ENCODE peak calls at places on chromosomes 12 and 14, in eight cellular contexts. M is A549, U is K562, Y is psoas muscle, V is mucosa of descending colon, R is endothelial cell of umbilical vein, L is lower leg skin, A is coronary artery. T is an unnamed sample.
A peak's percentile ranks its signal among the peaks of the same experiment; 100 is the strongest.

GRCh38 chr14:24243336-24243836 is 963 bp upstream of the TINF2 start:
- DNase-seq in M (no peak), U (peak; percentile 48), Y (peak; percentile 64), V (no peak), R (no peak), L (no peak), A (peak; percentile 75), T (peak; percentile 25)

GRCh38 chr12:17511369-17511768 is 578.6 kb downstream of the RERGL start:
- DNase-seq in M (peak; percentile 6), U (no peak), Y (no peak), V (no peak), R (no peak), L (no peak), A (no peak), T (no peak)

GRCh38 chr14:92564361-92565039 is 50.9 kb downstream of the RIN3 start:
- DNase-seq in M (no peak), U (no peak), Y (peak; percentile 56), V (no peak), R (no peak), L (no peak), A (no peak), T (no peak)

GRCh38 chr12:107437954-107438353 is 247.6 kb upstream of the PWP1 start:
- DNase-seq in M (no peak), U (no peak), Y (no peak), V (no peak), R (no peak), L (no peak), A (no peak), T (no peak)

GRCh38 chr12:17609152-17609551 is 480.8 kb downstream of the RERGL start:
- DNase-seq in M (no peak), U (no peak), Y (no peak), V (no peak), R (no peak), L (no peak), A (no peak), T (no peak)

GRCh38 chr12:7091660-7092228 is 501 bp downstream of the C1R start:
- DNase-seq in M (no peak), U (no peak), Y (peak; percentile 69), V (no peak), R (no peak), L (no peak), A (peak; percentile 85), T (no peak)

GRCh38 chr12:54300732-54301427 is at the start of gene NFE2:
- DNase-seq in M (peak; percentile 63), U (peak; percentile 94), Y (peak; percentile 74), V (peak; percentile 72), R (no peak), L (no peak), A (no peak), T (peak; percentile 74)

GRCh38 chr14:32028599-32028998 is 48.5 kb upstream of the ARHGAP5 start:
- DNase-seq in M (no peak), U (no peak), Y (no peak), V (no peak), R (no peak), L (no peak), A (no peak), T (no peak)

GRCh38 chr12:132208153-132208823 is 64.0 kb downstream of the NOC4L start:
- DNase-seq in M (no peak), U (no peak), Y (no peak), V (no peak), R (no peak), L (no peak), A (no peak), T (no peak)

GRCh38 chr12:132211326-132211725 is 67.1 kb downstream of the NOC4L start:
- DNase-seq in M (no peak), U (no peak), Y (no peak), V (no peak), R (no peak), L (no peak), A (no peak), T (no peak)

GRCh38 chr12:132209654-132210222 is 65.5 kb downstream of the NOC4L start:
- DNase-seq in M (no peak), U (no peak), Y (no peak), V (no peak), R (no peak), L (no peak), A (no peak), T (no peak)

GRCh38 chr12:132211811-132212210 is 67.6 kb downstream of the NOC4L start:
- DNase-seq in M (no peak), U (no peak), Y (no peak), V (no peak), R (no peak), L (no peak), A (no peak), T (no peak)

DNA sequence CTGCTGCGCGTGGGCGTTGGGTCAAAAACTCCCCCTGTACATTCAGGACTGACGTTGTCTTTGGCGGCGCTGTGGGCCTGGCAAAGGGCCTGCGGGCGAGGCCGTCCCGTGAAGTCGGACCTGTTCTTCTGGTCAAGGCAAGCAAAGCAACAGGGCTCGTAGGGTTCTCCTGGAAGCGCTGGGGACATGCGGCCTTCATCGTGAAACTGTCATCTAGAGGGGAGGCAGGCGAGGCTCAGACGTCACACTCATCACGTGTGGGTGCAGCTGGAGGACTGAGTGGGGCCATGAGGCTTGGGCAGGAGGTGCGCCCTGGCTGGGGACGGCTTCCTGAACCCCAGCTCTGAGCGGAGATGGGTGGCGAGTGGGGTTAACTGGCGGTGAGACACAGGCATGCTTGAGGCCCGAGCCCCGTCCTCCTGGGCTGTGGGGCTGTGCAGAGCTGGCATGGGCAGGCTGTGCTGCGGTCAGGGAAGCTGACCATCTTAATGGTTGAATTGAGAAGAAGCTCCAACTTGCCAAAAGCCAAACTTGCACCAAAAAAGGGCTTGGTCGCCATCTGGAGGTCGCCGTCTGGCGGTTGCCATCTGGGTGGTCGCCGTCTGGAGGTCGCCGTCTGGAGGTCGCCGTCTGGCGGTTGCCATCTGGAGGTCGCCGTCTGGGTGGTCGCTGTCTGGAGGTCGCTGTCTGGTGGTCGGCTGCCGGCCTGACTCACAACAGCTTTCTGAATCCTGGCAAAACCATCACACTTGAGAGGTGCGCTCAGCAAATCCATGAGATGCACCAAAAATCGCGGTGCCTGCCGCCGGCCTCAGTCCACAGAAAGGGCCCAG is 66.2 kb downstream of the NOC4L start:
- DNase-seq in M (no peak), U (no peak), Y (no peak), V (no peak), R (no peak), L (no peak), A (no peak), T (no peak)
- H3K4me3 ChIP-seq in M (no peak overlapping the region), U (no peak overlapping the region), Y (no peak overlapping the region), V (no peak overlapping the region), R (no peak overlapping the region), L (no peak overlapping the region), A (no peak overlapping the region), T (no peak overlapping the region)

GRCh38 chr12:109881752-109882151 is 1.4 kb upstream of the GLTP start:
- DNase-seq in M (no peak), U (no peak), Y (no peak), V (no peak), R (no peak), L (no peak), A (no peak), T (no peak)

GRCh38 chr12:109879332-109880048 is 851 bp downstream of the GLTP start:
- DNase-seq in M (no peak), U (no peak), Y (no peak), V (no peak), R (peak; percentile 33), L (no peak), A (no peak), T (no peak)

GRCh38 chr12:109880938-109881337 is 597 bp upstream of the GLTP start:
- DNase-seq in M (no peak), U (no peak), Y (no peak), V (no peak), R (peak; percentile 14), L (no peak), A (no peak), T (no peak)

GRCh38 chr12:109878749-109879148 is 1.6 kb downstream of the GLTP start:
- DNase-seq in M (no peak), U (no peak), Y (no peak), V (no peak), R (no peak), L (no peak), A (no peak), T (no peak)

DNA sequence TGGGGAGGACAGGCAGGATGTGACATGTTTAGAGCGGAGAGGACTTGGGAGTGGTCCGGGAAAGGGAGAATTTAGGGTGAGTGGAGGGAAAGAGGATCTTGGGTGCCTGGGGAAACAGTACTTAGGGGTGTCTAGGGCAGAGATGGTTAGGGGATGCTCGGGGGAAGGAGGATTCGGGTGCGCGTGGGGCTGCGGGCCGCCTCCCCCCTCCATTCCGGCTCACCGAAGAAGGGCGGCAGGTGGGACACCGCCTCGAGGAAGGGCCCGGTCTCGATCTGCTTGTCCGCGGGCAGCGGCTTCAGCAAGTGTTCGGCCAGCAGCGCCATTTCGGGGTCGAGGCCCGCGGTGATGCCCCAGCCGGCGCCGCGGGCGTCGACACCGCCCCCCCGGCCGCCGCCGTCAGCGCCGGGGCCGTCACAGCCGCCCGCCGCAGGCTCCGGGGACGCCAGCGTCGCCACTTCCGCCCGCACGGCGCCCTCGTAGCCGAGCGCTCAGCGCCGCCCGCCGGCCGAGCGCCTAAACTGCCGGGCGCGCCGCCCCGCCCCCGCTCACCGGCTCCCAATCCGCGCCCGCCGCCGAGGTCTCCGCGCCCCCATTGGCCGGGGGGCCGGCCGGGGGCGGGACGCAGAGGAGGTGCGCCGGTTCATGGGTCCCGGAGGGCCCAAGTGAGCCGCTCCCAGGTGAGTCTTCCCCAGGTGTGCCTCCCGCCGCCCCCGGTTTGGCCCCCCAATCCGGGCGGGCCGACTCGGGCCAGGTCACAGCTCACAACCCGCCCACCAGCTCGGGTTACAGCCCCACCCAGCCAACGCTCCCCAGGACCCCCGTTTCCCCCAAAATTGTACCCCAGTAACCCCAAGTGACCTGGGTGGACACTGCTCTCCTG is at the start of gene GLTP:
- DNase-seq in M (peak; percentile 88), U (peak; percentile 92), Y (peak; percentile 93), V (peak; percentile 91), R (peak; percentile 80), L (peak; percentile 67), A (peak; percentile 81), T (peak; percentile 47)
- TF ChIP-seq CTCF in M (peak; percentile 89), U (peak; percentile 88), Y (peak; percentile 75), V (peak; percentile 77), R (peak; percentile 38), L (no peak), A (no peak), T (no peak)

DNA sequence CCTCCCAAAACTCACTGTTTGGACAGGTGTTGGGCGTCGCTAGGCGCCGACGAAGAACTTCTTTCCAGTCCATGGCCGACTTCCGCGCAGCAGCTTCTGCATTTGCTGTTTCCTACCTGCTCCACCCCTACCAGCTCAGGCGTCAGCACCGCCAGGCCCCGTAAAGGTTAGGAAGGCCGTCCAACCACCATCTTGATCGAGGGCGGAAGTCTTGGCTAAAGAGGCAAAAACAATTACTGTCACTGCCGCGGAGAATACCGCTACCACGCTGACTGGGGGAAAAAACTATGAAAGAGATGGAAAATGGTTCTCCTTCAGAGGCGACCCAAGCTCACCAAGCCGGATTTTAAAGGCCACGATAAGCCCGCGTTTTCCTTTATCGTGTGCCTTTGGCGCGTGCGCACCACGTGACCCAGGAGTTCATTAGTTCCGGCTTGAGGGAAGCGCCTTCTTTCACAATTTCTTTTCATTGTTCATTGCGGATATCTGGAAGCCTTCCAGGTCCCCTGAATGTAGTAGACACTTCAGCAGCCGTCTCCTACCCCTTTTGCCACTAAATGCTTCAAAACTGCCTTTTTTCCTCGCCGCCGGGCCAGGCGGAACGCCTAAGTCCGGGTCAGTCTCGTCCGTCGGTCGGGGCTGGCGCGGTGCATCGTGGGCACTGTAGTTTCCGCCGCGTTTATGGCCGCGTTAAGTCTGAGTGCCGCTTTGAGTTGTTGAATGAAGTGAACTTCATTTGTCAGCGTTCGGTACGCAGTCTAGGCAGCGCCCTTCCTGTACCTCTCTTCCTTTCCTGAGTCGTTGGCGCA is at the start of the genes PPP2R3C and PRORP:
- DNase-seq in M (peak; percentile 74), U (peak; percentile 94), Y (peak; percentile 96), V (peak; percentile 97), R (peak; percentile 95), L (peak; percentile 95), A (peak; percentile 96), T (peak; percentile 98)
- H3K4me3 ChIP-seq in M (peak within 1 kb of the TSS; percentile 90), U (peak within 1 kb of the TSS; percentile 62), Y (peak within 1 kb of the TSS; percentile 82), V (peak within 1 kb of the TSS; percentile 31), R (peak within 1 kb of the TSS; percentile 96), L (peak within 1 kb of the TSS; percentile 53), A (peak within 1 kb of the TSS; percentile 80), T (peak within 1 kb of the TSS; percentile 85)

DNA sequence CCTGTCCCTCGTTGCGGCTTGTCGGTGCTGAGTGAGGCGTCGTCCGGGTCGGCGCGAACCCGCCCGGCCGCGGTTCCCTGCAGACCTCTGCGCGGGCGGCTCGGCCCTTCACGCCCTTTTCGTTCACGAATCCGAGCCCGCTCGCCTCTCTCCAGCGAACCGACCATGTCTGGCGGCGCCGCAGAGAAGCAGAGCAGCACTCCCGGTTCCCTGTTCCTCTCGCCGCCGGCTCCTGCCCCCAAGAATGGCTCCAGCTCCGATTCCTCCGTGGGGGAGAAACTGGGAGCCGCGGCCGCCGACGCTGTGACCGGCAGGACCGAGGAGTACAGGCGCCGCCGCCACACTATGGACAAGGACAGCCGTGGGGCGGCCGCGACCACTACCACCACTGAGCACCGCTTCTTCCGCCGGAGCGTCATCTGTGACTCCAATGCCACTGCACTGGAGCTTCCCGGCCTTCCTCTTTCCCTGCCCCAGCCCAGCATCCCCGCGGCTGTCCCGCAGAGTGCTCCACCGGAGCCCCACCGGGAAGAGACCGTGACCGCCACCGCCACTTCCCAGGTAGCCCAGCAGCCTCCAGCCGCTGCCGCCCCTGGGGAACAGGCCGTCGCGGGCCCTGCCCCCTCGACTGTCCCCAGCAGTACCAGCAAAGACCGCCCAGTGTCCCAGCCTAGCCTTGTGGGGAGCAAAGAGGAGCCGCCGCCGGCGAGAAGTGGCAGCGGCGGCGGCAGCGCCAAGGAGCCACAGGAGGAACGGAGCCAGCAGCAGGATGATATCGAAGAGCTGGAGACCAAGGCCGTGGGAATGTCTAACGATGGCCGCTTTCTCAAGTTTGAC is 1.2 kb downstream of the WNK1 start:
- DNase-seq in M (no peak), U (peak; percentile 44), Y (peak; percentile 83), V (peak; percentile 78), R (no peak), L (peak; percentile 28), A (peak; percentile 84), T (no peak)
- TF ChIP-seq CTCF in M (no peak), U (peak; percentile 38), Y (peak; percentile 15), V (no peak), R (no peak), L (no peak), A (no peak), T (no peak)

T was measured in astrocyte.